ENCODE peak calls at places on chromosomes 13 and 19, in four cellular contexts. D is sigmoid colon, I is breast epithelium, L is transverse colon. Y is an unnamed sample.

GRCh38 chr19:40136818-40137217 is 46.1 kb upstream of the ZNF780A start:
- DNase-seq in L (no peak), D (no peak), I (no peak), Y (peak; percentile 37)

GRCh38 chr13:113084094-113084942 is 21.3 kb upstream of the F7 start:
- DNase-seq in I (no peak), L (no peak), D (no peak), Y (no peak)

GRCh38 chr19:1214862-1215731 is 9.5 kb downstream of the STK11 start:
- DNase-seq in I (no peak), L (no peak), D (peak; percentile 87), Y (no peak)

GRCh38 chr13:29104461-29104860 is 284.3 kb downstream of the MTUS2 start:
- DNase-seq in D (no peak), L (no peak), I (no peak), Y (no peak)

GRCh38 chr19:49799798-49800376 is 13.2 kb downstream of the FUZ start:
- DNase-seq in I (no peak), L (no peak), D (no peak), Y (no peak)

GRCh38 chr19:44723952-44724319 is 24.6 kb upstream of the BCL3 start:
- DNase-seq in I (peak; percentile 79), D (peak; percentile 92), L (peak; percentile 90), Y (peak; percentile 95)

GRCh38 chr13:33678084-33678483 is 139.9 kb upstream of the RFC3 start:
- DNase-seq in L (no peak), I (no peak), D (no peak), Y (no peak)

GRCh38 chr19:45477713-45478453 is 10.1 kb downstream of the FOSB start:
- DNase-seq in I (no peak), D (no peak), L (no peak), Y (no peak)

GRCh38 chr19:16368385-16369305 is 44.0 kb downstream of the KLF2 start:
- DNase-seq in L (no peak), I (no peak), D (peak; percentile 29), Y (no peak)

GRCh38 chr19:12838182-12838890 is at the start of gene MAST1:
- DNase-seq in D (no peak), I (no peak), L (peak; percentile 46), Y (no peak)

GRCh38 chr19:19146000-19146608 is 7.8 kb upstream of the TMEM161A start:
- DNase-seq in I (peak; percentile 75), L (peak; percentile 87), D (peak; percentile 87), Y (peak; percentile 95)

GRCh38 chr19:46904114-46905060 is 43.6 kb downstream of the ARHGAP35 start:
- DNase-seq in L (no peak), I (no peak), D (peak; percentile 72), Y (no peak)

GRCh38 chr19:3440082-3440481 is 40.2 kb downstream of the SMIM24 start:
- DNase-seq in I (no peak), D (peak; percentile 74), L (peak; percentile 69), Y (no peak)

GRCh38 chr13:113928701-113929627 is 44.9 kb downstream of the C13orf46 start:
- DNase-seq in L (peak; percentile 46), D (peak; percentile 91), I (peak; percentile 84), Y (no peak)

GRCh38 chr19:7509625-7510024 is 6.3 kb upstream of the ZNF358 start:
- DNase-seq in L (no peak), D (no peak), I (no peak), Y (no peak)

GRCh38 chr19:39765091-39766076 is 13.3 kb upstream of the LEUTX start:
- DNase-seq in L (peak; percentile 28), D (no peak), I (no peak), Y (no peak)

GRCh38 chr19:3608750-3609322 is 2.2 kb upstream of the TBXA2R start:
- DNase-seq in L (no peak), D (no peak), I (no peak), Y (no peak)

GRCh38 chr19:1360818-1361461 is 22.8 kb upstream of the NDUFS7 start:
- DNase-seq in D (peak; percentile 86), L (peak; percentile 35), I (peak; percentile 60), Y (no peak)

GRCh38 chr13:25819856-25820530 is 231.8 kb downstream of the SHISA2 start:
- DNase-seq in D (no peak), I (no peak), L (no peak), Y (no peak)

GRCh38 chr19:1267441-1268391 is 1.4 kb upstream of the CIRBP start:
- DNase-seq in I (no peak), D (peak; percentile 80), L (no peak), Y (no peak)

GRCh38 chr19:46985532-46986415 is 33.9 kb upstream of the NPAS1 start:
- DNase-seq in L (no peak), I (no peak), D (no peak), Y (no peak)

GRCh38 chr19:42762782-42763181 is 2.7 kb downstream of the PSG8 start:
- DNase-seq in D (no peak), I (no peak), L (no peak), Y (peak; percentile 80)

GRCh38 chr19:1082165-1082927 is 12.8 kb downstream of the POLR2E start:
- DNase-seq in I (peak; percentile 93), L (peak; percentile 96), D (no peak), Y (no peak)

GRCh38 chr13:100029930-100030329 is 48.3 kb downstream of the ZIC2 start:
- DNase-seq in D (no peak), I (no peak), L (no peak), Y (no peak)

GRCh38 chr13:111342716-111343115 is 22.3 kb downstream of the TEX29 start:
- DNase-seq in D (no peak), L (no peak), I (no peak), Y (peak; percentile 89)

GRCh38 chr19:35088514-35088913 is 27.1 kb upstream of the FXYD3 start:
- DNase-seq in I (no peak), L (no peak), D (no peak), Y (no peak)

GRCh38 chr19:12997225-12997966 is 2.1 kb downstream of the NFIX start:
- DNase-seq in L (no peak), I (no peak), D (no peak), Y (no peak)

GRCh38 chr13:51538626-51539179 is 45.6 kb upstream of the WDFY2 start:
- DNase-seq in I (no peak), D (no peak), L (no peak), Y (no peak)

GRCh38 chr19:35556025-35556590 is 7.3 kb downstream of the ATP4A start:
- DNase-seq in L (no peak), I (no peak), D (no peak), Y (no peak)

GRCh38 chr19:8259142-8259921 is 48.8 kb downstream of the CD320 start:
- DNase-seq in I (no peak), L (no peak), D (peak; percentile 22), Y (no peak)

GRCh38 chr19:23992348-23992747 is 77.7 kb downstream of the ZNF726 start:
- DNase-seq in I (no peak), L (no peak), D (no peak), Y (no peak)

GRCh38 chr19:4208385-4209094 is 20.8 kb upstream of the EBI3 start:
- DNase-seq in L (peak; percentile 40), I (no peak), D (no peak), Y (no peak)

GRCh38 chr19:30338878-30339623 is 33.1 kb upstream of the ZNF536 start:
- DNase-seq in D (no peak), I (no peak), L (no peak), Y (no peak)

GRCh38 chr19:38367041-38367440 is 7.3 kb upstream of the PSMD8 start:
- DNase-seq in L (no peak), I (no peak), D (no peak), Y (no peak)

GRCh38 chr13:112842343-112842856 is 126.6 kb upstream of the MCF2L start:
- DNase-seq in D (no peak), I (no peak), L (no peak), Y (no peak)

GRCh38 chr13:97262058-97262457 is 39.9 kb downstream of the MBNL2 start:
- DNase-seq in I (no peak), D (no peak), L (no peak), Y (no peak)
- H3K4me1 ChIP-seq in I (peaks cover 12% of the 10 kb centered on the region), D (peaks cover 99% of the 10 kb centered on the region), L (peaks cover 25% of the 10 kb centered on the region), Y (peaks cover 91% of the 10 kb centered on the region)

DNA sequence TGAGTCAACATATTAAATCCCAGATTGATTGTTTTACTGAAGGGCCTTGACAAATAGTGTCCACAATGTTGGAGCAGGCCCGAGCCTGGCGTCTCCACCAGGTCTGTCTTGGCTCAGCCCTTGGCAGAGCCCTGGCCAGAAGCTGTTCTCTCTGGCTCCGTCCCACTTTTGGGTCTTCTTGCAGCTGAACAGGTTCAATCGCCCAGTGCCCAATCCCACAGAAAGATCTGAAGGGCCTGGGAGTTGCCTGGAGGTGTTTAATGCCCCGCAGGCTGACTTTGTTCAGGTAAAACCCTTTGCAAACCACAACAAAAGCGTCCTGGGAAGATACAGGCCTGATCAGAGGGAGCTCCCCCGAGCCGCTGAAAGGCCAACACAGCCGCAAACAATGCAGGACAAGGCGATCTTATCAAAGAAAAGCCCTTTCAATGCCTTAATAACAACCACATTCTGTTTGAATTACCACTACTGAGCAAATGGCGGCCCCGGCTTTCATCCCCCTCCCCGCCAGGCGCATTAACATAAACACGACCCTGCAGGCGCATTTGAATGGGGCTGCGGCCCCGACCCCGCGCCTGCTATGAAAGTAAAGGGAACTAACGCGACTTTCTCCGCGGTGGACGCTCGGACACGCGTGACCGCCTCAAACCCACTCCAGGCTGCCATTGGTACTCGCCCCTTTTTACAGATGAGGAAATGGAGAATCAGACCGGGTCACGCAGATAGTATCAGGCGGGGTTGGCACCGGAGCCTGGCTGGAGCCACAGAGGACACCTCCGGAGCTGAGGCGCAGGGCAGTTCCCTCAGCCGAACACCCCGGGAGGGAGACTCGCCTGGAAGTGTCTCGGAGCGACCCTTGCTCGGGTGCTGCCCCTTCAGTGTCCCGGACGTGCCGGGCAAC is 3.1 kb downstream of the CDX2 start:
- DNase-seq in D (no peak), L (peak; percentile 46), I (no peak), Y (no peak)
- TF ChIP-seq POLR2AphosphoS5 in D (no peak), L (no peak), I (no peak), Y (no peak)

GRCh38 chr13:40981361-40981760 is 37.8 kb downstream of the ELF1 start:
- DNase-seq in L (no peak), D (no peak), I (no peak), Y (no peak)
- H3K4me1 ChIP-seq in L (peaks cover 12% of the 10 kb centered on the region), D (peaks cover 71% of the 10 kb centered on the region), I (no peaks in the 10 kb centered on the region), Y (peaks cover 53% of the 10 kb centered on the region)

GRCh38 chr13:36275190-36276002 is 22.2 kb downstream of the CCDC169 start:
- DNase-seq in I (no peak), D (no peak), L (no peak), Y (no peak)
- TF ChIP-seq POLR2AphosphoS5 in I (no peak), D (no peak), L (no peak), Y (no peak)